ENCODE peak calls at places on chromosome 1, in five cellular contexts. P, W, U, L and H are unnamed samples.

GRCh38 chr1:20359451-20360330 is 69.0 kb downstream of the VWA5B1 start:
- DNase-seq in P (no peak), W (no peak), U (no peak), L (no peak), H (no peak)

GRCh38 chr1:86714159-86714558 is 9.8 kb downstream of the SH3GLB1 start:
- DNase-seq in P (peak; percentile 12), W (no peak), U (no peak), L (no peak), H (no peak)

GRCh38 chr1:15961492-15961891 is 14.4 kb downstream of the ZBTB17 start:
- DNase-seq in P (no peak), W (no peak), U (no peak), L (no peak), H (no peak)

GRCh38 chr1:116203936-116204335 is 92.7 kb downstream of the MAB21L3 start:
- DNase-seq in P (no peak), W (no peak), U (no peak), L (no peak), H (no peak)

GRCh38 chr1:84298336-84298687 is 3.2 kb upstream of the SAMD13 start:
- DNase-seq in P (peak; percentile 69), W (peak; percentile 5), U (no peak), L (peak; percentile 40), H (peak; percentile 24)

GRCh38 chr1:159212596-159212995 is 7.9 kb downstream of the ACKR1 start:
- DNase-seq in P (no peak), W (no peak), U (no peak), L (no peak), H (no peak)

GRCh38 chr1:8382051-8382505 is 64.2 kb downstream of the SLC45A1 start:
- DNase-seq in P (no peak), W (no peak), U (no peak), L (no peak), H (no peak)

GRCh38 chr1:119674110-119674509 is 26.0 kb upstream of the ZNF697 start:
- DNase-seq in P (peak; percentile 82), W (no peak), U (no peak), L (no peak), H (no peak)

GRCh38 chr1:59332983-59333382 is 36.1 kb downstream of the FGGY start:
- DNase-seq in P (peak; percentile 57), W (no peak), U (no peak), L (no peak), H (no peak)

GRCh38 chr1:192805832-192806323 is 3.0 kb upstream of the RGS2 start:
- DNase-seq in P (peak; percentile 93), W (no peak), U (peak; percentile 62), L (no peak), H (no peak)

GRCh38 chr1:25425098-25426085 is 4.8 kb upstream of the RHCE start:
- DNase-seq in P (peak; percentile 77), W (no peak), U (no peak), L (no peak), H (no peak)

GRCh38 chr1:91891969-91892368 is 6.0 kb upstream of the TGFBR3 start:
- DNase-seq in P (no peak), W (no peak), U (no peak), L (no peak), H (no peak)

GRCh38 chr1:68975534-68975933 is 478.7 kb upstream of the DEPDC1 start:
- DNase-seq in P (no peak), W (no peak), U (no peak), L (no peak), H (no peak)

GRCh38 chr1:181397841-181398240 is 85.5 kb upstream of the CACNA1E start:
- DNase-seq in P (no peak), W (no peak), U (no peak), L (no peak), H (no peak)

GRCh38 chr1:156244126-156244525 is 2.1 kb downstream of the BGLAP start:
- DNase-seq in P (no peak), W (no peak), U (no peak), L (no peak), H (no peak)

GRCh38 chr1:245260883-245261282 is 106.1 kb downstream of the KIF26B start:
- DNase-seq in P (no peak), W (no peak), U (no peak), L (no peak), H (no peak)